ENCODE peak calls at places on chromosomes 1 and 21, in ten cellular contexts. L is NCI-H2171 treated with DMSO at 0.1 percent for 48 hours; O is fibroblast of the aortic adventitia; M is activated CD8-positive, alpha-beta memory T cell treated with anti-CD3 and anti-CD28 coated beads, Interleukin-2, amount 50 U/mL, for 48 hours; N is NCI-H1417; S is mucosa of gallbladder; Q is activated T-cell treated with anti-CD3 and anti-CD28 coated beads for 1 hour; F is ovary; D is lower lobe of right lung; Y is COLO829. P is an unnamed sample.

GRCh38 chr1:184743062-184743756 is 11.4 kb downstream of the EDEM3 start:
- DNase-seq in L (no peak), O (no peak), M (no peak), N (peak), S (no peak), Q (no peak), F (no peak), D (no peak), Y (no peak), P (no peak)

GRCh38 chr1:230701434-230701833 is 12.5 kb downstream of the AGT start:
- DNase-seq in L (no peak), O (no peak), M (no peak), N (no peak), S (no peak), Q (no peak), F (no peak), D (no peak), Y (no peak), P (no peak)

GRCh38 chr1:211639500-211640361 is 35.7 kb downstream of the NEK2 start:
- DNase-seq in L (no peak), O (peak), M (peak), N (no peak), S (no peak), Q (no peak), F (no peak), D (no peak), Y (no peak), P (no peak)

GRCh38 chr1:173295391-173295790 is 88.3 kb upstream of the TNFSF4 start:
- DNase-seq in L (no peak), O (no peak), M (no peak), N (no peak), S (no peak), Q (no peak), F (no peak), D (no peak), Y (no peak), P (no peak)

GRCh38 chr1:165871311-165872067 is 44.1 kb downstream of the UCK2 start:
- DNase-seq in L (no peak), O (no peak), M (peak), N (peak), S (peak), Q (peak), F (no peak), D (peak), Y (no peak), P (no peak)

GRCh38 chr1:208036177-208036808 is 125.4 kb upstream of the CD34 start:
- DNase-seq in L (no peak), O (peak), M (no peak), N (peak), S (no peak), Q (no peak), F (no peak), D (no peak), Y (peak), P (no peak)

GRCh38 chr1:27650527-27651175 is 15.7 kb upstream of the FGR start:
- DNase-seq in L (peak), O (peak), M (no peak), N (peak), S (no peak), Q (no peak), F (no peak), D (no peak), Y (peak), P (no peak)

GRCh38 chr1:245704765-245705164 is 550.0 kb downstream of the KIF26B start:
- DNase-seq in L (no peak), O (peak), M (no peak), N (no peak), S (no peak), Q (no peak), F (no peak), D (no peak), Y (no peak), P (peak)

GRCh38 chr1:23383547-23384311 is 14.1 kb upstream of the ZNF436 start:
- DNase-seq in L (no peak), O (peak), M (no peak), N (no peak), S (no peak), Q (no peak), F (no peak), D (no peak), Y (no peak), P (no peak)

GRCh38 chr1:80417651-80418050 is 1383.1 kb upstream of the ADGRL2 start:
- DNase-seq in L (no peak), O (peak), M (no peak), N (no peak), S (no peak), Q (no peak), F (no peak), D (no peak), Y (no peak), P (no peak)

GRCh38 chr1:201259476-201260235 is 23.6 kb upstream of the PKP1 start:
- DNase-seq in L (no peak), O (no peak), M (peak), N (peak), S (no peak), Q (no peak), F (no peak), D (no peak), Y (no peak), P (peak)

GRCh38 chr1:115282825-115283224 is 55.2 kb downstream of the NGF start:
- DNase-seq in L (no peak), O (peak), M (no peak), N (no peak), S (peak), Q (no peak), F (peak), D (no peak), Y (no peak), P (no peak)

GRCh38 chr1:38693031-38693430 is 166.5 kb downstream of the RRAGC start:
- DNase-seq in L (no peak), O (no peak), M (no peak), N (no peak), S (no peak), Q (no peak), F (no peak), D (no peak), Y (no peak), P (no peak)

GRCh38 chr21:16535100-16535418 is 805.3 kb downstream of the USP25 start:
- DNase-seq in L (no peak), O (peak), M (no peak), N (no peak), S (peak), Q (no peak), F (peak), D (peak), Y (no peak), P (no peak)

GRCh38 chr1:101073836-101074235 is 48.3 kb upstream of the DPH5 start:
- DNase-seq in L (no peak), O (no peak), M (no peak), N (peak), S (no peak), Q (no peak), F (no peak), D (no peak), Y (no peak), P (no peak)